ENCODE peak calls at places on chromosome 12, in six cellular contexts. One of them, this sample, is unnamed.

GRCh38 chr12:119020377-119021360 is 39.3 kb downstream of the SRRM4 start:
- DNase-seq in stimulated activated effector memory CD8-positive, alpha-beta T cell treated with anti-CD3 and anti-CD28 coated beads, Interleukin-12 subunit alpha, Interleukin-12 subunit beta, amount 100 ng/mL, for 72 hours: no peak
- DNase-seq in stimulated activated naive CD8-positive, alpha-beta T cell treated with anti-CD3 and anti-CD28 coated beads, Interleukin-15, Interleukin-2, amounts not matched to agents 100 U/mL and 50 U/mL, for 24 hours: peak
- DNase-seq in EL: peak
- DNase-seq in fibroblast of pulmonary artery: no peak
- DNase-seq in HEK293T: peak
- DNase-seq in this sample: no peak

GRCh38 chr12:116427200-116427932 is 131.8 kb upstream of the MAP1LC3B2 start:
- DNase-seq in stimulated activated effector memory CD8-positive, alpha-beta T cell treated with anti-CD3 and anti-CD28 coated beads, Interleukin-12 subunit alpha, Interleukin-12 subunit beta, amount 100 ng/mL, for 72 hours: no peak
- DNase-seq in stimulated activated naive CD8-positive, alpha-beta T cell treated with anti-CD3 and anti-CD28 coated beads, Interleukin-15, Interleukin-2, amounts not matched to agents 100 U/mL and 50 U/mL, for 24 hours: no peak
- DNase-seq in EL: peak
- DNase-seq in fibroblast of pulmonary artery: peak
- DNase-seq in HEK293T: no peak
- DNase-seq in this sample: no peak

GRCh38 chr12:111411187-111411764 is 5.6 kb downstream of the SH2B3 start:
- DNase-seq in stimulated activated effector memory CD8-positive, alpha-beta T cell treated with anti-CD3 and anti-CD28 coated beads, Interleukin-12 subunit alpha, Interleukin-12 subunit beta, amount 100 ng/mL, for 72 hours: no peak
- DNase-seq in stimulated activated naive CD8-positive, alpha-beta T cell treated with anti-CD3 and anti-CD28 coated beads, Interleukin-15, Interleukin-2, amounts not matched to agents 100 U/mL and 50 U/mL, for 24 hours: no peak
- DNase-seq in EL: no peak
- DNase-seq in fibroblast of pulmonary artery: no peak
- DNase-seq in HEK293T: no peak
- DNase-seq in this sample: no peak

GRCh38 chr12:50647479-50647878 is 116.4 kb upstream of the ATF1 start:
- DNase-seq in stimulated activated effector memory CD8-positive, alpha-beta T cell treated with anti-CD3 and anti-CD28 coated beads, Interleukin-12 subunit alpha, Interleukin-12 subunit beta, amount 100 ng/mL, for 72 hours: no peak
- DNase-seq in stimulated activated naive CD8-positive, alpha-beta T cell treated with anti-CD3 and anti-CD28 coated beads, Interleukin-15, Interleukin-2, amounts not matched to agents 100 U/mL and 50 U/mL, for 24 hours: no peak
- DNase-seq in EL: peak
- DNase-seq in fibroblast of pulmonary artery: peak
- DNase-seq in HEK293T: no peak
- DNase-seq in this sample: no peak

GRCh38 chr12:57139796-57140649 is 7.4 kb downstream of the LRP1-AS start:
- DNase-seq in stimulated activated effector memory CD8-positive, alpha-beta T cell treated with anti-CD3 and anti-CD28 coated beads, Interleukin-12 subunit alpha, Interleukin-12 subunit beta, amount 100 ng/mL, for 72 hours: no peak
- DNase-seq in stimulated activated naive CD8-positive, alpha-beta T cell treated with anti-CD3 and anti-CD28 coated beads, Interleukin-15, Interleukin-2, amounts not matched to agents 100 U/mL and 50 U/mL, for 24 hours: no peak
- DNase-seq in EL: peak
- DNase-seq in fibroblast of pulmonary artery: no peak
- DNase-seq in HEK293T: no peak
- DNase-seq in this sample: no peak

GRCh38 chr12:15446798-15447197 is 124.5 kb downstream of the PTPRO start:
- DNase-seq in stimulated activated effector memory CD8-positive, alpha-beta T cell treated with anti-CD3 and anti-CD28 coated beads, Interleukin-12 subunit alpha, Interleukin-12 subunit beta, amount 100 ng/mL, for 72 hours: no peak
- DNase-seq in stimulated activated naive CD8-positive, alpha-beta T cell treated with anti-CD3 and anti-CD28 coated beads, Interleukin-15, Interleukin-2, amounts not matched to agents 100 U/mL and 50 U/mL, for 24 hours: no peak
- DNase-seq in EL: no peak
- DNase-seq in fibroblast of pulmonary artery: no peak
- DNase-seq in HEK293T: no peak
- DNase-seq in this sample: no peak

GRCh38 chr12:132603240-132604107 is 6.9 kb downstream of the LRCOL1 start:
- DNase-seq in stimulated activated effector memory CD8-positive, alpha-beta T cell treated with anti-CD3 and anti-CD28 coated beads, Interleukin-12 subunit alpha, Interleukin-12 subunit beta, amount 100 ng/mL, for 72 hours: no peak
- DNase-seq in stimulated activated naive CD8-positive, alpha-beta T cell treated with anti-CD3 and anti-CD28 coated beads, Interleukin-15, Interleukin-2, amounts not matched to agents 100 U/mL and 50 U/mL, for 24 hours: no peak
- DNase-seq in EL: no peak
- DNase-seq in fibroblast of pulmonary artery: no peak
- DNase-seq in HEK293T: no peak
- DNase-seq in this sample: no peak

GRCh38 chr12:101703487-101703886 is 6.0 kb downstream of the CHPT1 start:
- DNase-seq in stimulated activated effector memory CD8-positive, alpha-beta T cell treated with anti-CD3 and anti-CD28 coated beads, Interleukin-12 subunit alpha, Interleukin-12 subunit beta, amount 100 ng/mL, for 72 hours: no peak
- DNase-seq in stimulated activated naive CD8-positive, alpha-beta T cell treated with anti-CD3 and anti-CD28 coated beads, Interleukin-15, Interleukin-2, amounts not matched to agents 100 U/mL and 50 U/mL, for 24 hours: no peak
- DNase-seq in EL: no peak
- DNase-seq in fibroblast of pulmonary artery: no peak
- DNase-seq in HEK293T: no peak
- DNase-seq in this sample: no peak

GRCh38 chr12:3378655-3379054 is 112.3 kb upstream of the PRMT8 start:
- DNase-seq in stimulated activated effector memory CD8-positive, alpha-beta T cell treated with anti-CD3 and anti-CD28 coated beads, Interleukin-12 subunit alpha, Interleukin-12 subunit beta, amount 100 ng/mL, for 72 hours: no peak
- DNase-seq in stimulated activated naive CD8-positive, alpha-beta T cell treated with anti-CD3 and anti-CD28 coated beads, Interleukin-15, Interleukin-2, amounts not matched to agents 100 U/mL and 50 U/mL, for 24 hours: no peak
- DNase-seq in EL: no peak
- DNase-seq in fibroblast of pulmonary artery: no peak
- DNase-seq in HEK293T: no peak
- DNase-seq in this sample: no peak

GRCh38 chr12:6550294-6551062 is 5.4 kb downstream of the IFFO1 start:
- DNase-seq in stimulated activated effector memory CD8-positive, alpha-beta T cell treated with anti-CD3 and anti-CD28 coated beads, Interleukin-12 subunit alpha, Interleukin-12 subunit beta, amount 100 ng/mL, for 72 hours: no peak
- DNase-seq in stimulated activated naive CD8-positive, alpha-beta T cell treated with anti-CD3 and anti-CD28 coated beads, Interleukin-15, Interleukin-2, amounts not matched to agents 100 U/mL and 50 U/mL, for 24 hours: no peak
- DNase-seq in EL: no peak
- DNase-seq in fibroblast of pulmonary artery: no peak
- DNase-seq in HEK293T: no peak
- DNase-seq in this sample: no peak

GRCh38 chr12:47302111-47302597 is 222.4 kb upstream of the AMIGO2 start:
- DNase-seq in stimulated activated effector memory CD8-positive, alpha-beta T cell treated with anti-CD3 and anti-CD28 coated beads, Interleukin-12 subunit alpha, Interleukin-12 subunit beta, amount 100 ng/mL, for 72 hours: no peak
- DNase-seq in stimulated activated naive CD8-positive, alpha-beta T cell treated with anti-CD3 and anti-CD28 coated beads, Interleukin-15, Interleukin-2, amounts not matched to agents 100 U/mL and 50 U/mL, for 24 hours: peak
- DNase-seq in EL: no peak
- DNase-seq in fibroblast of pulmonary artery: no peak
- DNase-seq in HEK293T: no peak
- DNase-seq in this sample: no peak

GRCh38 chr12:124677552-124678356 is 110.3 kb upstream of the NCOR2 start:
- DNase-seq in stimulated activated effector memory CD8-positive, alpha-beta T cell treated with anti-CD3 and anti-CD28 coated beads, Interleukin-12 subunit alpha, Interleukin-12 subunit beta, amount 100 ng/mL, for 72 hours: no peak
- DNase-seq in stimulated activated naive CD8-positive, alpha-beta T cell treated with anti-CD3 and anti-CD28 coated beads, Interleukin-15, Interleukin-2, amounts not matched to agents 100 U/mL and 50 U/mL, for 24 hours: no peak
- DNase-seq in EL: no peak
- DNase-seq in fibroblast of pulmonary artery: no peak
- DNase-seq in HEK293T: no peak
- DNase-seq in this sample: no peak

GRCh38 chr12:3751151-3752095 is 1.5 kb downstream of the CRACR2A start:
- DNase-seq in stimulated activated effector memory CD8-positive, alpha-beta T cell treated with anti-CD3 and anti-CD28 coated beads, Interleukin-12 subunit alpha, Interleukin-12 subunit beta, amount 100 ng/mL, for 72 hours: no peak
- DNase-seq in stimulated activated naive CD8-positive, alpha-beta T cell treated with anti-CD3 and anti-CD28 coated beads, Interleukin-15, Interleukin-2, amounts not matched to agents 100 U/mL and 50 U/mL, for 24 hours: peak
- DNase-seq in EL: no peak
- DNase-seq in fibroblast of pulmonary artery: no peak
- DNase-seq in HEK293T: no peak
- DNase-seq in this sample: no peak

GRCh38 chr12:107458163-107458562 is 227.4 kb upstream of the PWP1 start:
- DNase-seq in stimulated activated effector memory CD8-positive, alpha-beta T cell treated with anti-CD3 and anti-CD28 coated beads, Interleukin-12 subunit alpha, Interleukin-12 subunit beta, amount 100 ng/mL, for 72 hours: no peak
- DNase-seq in stimulated activated naive CD8-positive, alpha-beta T cell treated with anti-CD3 and anti-CD28 coated beads, Interleukin-15, Interleukin-2, amounts not matched to agents 100 U/mL and 50 U/mL, for 24 hours: no peak
- DNase-seq in EL: no peak
- DNase-seq in fibroblast of pulmonary artery: no peak
- DNase-seq in HEK293T: no peak
- DNase-seq in this sample: no peak

GRCh38 chr12:104306943-104307654 is 3.6 kb downstream of the EID3 start:
- DNase-seq in stimulated activated effector memory CD8-positive, alpha-beta T cell treated with anti-CD3 and anti-CD28 coated beads, Interleukin-12 subunit alpha, Interleukin-12 subunit beta, amount 100 ng/mL, for 72 hours: no peak
- DNase-seq in stimulated activated naive CD8-positive, alpha-beta T cell treated with anti-CD3 and anti-CD28 coated beads, Interleukin-15, Interleukin-2, amounts not matched to agents 100 U/mL and 50 U/mL, for 24 hours: no peak
- DNase-seq in EL: no peak
- DNase-seq in fibroblast of pulmonary artery: no peak
- DNase-seq in HEK293T: no peak
- DNase-seq in this sample: no peak

GRCh38 chr12:4908694-4909396 is 860 bp upstream of the KCNA1 start:
- DNase-seq in stimulated activated effector memory CD8-positive, alpha-beta T cell treated with anti-CD3 and anti-CD28 coated beads, Interleukin-12 subunit alpha, Interleukin-12 subunit beta, amount 100 ng/mL, for 72 hours: no peak
- DNase-seq in stimulated activated naive CD8-positive, alpha-beta T cell treated with anti-CD3 and anti-CD28 coated beads, Interleukin-15, Interleukin-2, amounts not matched to agents 100 U/mL and 50 U/mL, for 24 hours: peak
- DNase-seq in EL: peak
- DNase-seq in fibroblast of pulmonary artery: no peak
- DNase-seq in HEK293T: peak
- DNase-seq in this sample: peak

GRCh38 chr12:113057565-113058485 is 1.3 kb downstream of the DTX1 start:
- DNase-seq in stimulated activated effector memory CD8-positive, alpha-beta T cell treated with anti-CD3 and anti-CD28 coated beads, Interleukin-12 subunit alpha, Interleukin-12 subunit beta, amount 100 ng/mL, for 72 hours: no peak
- DNase-seq in stimulated activated naive CD8-positive, alpha-beta T cell treated with anti-CD3 and anti-CD28 coated beads, Interleukin-15, Interleukin-2, amounts not matched to agents 100 U/mL and 50 U/mL, for 24 hours: no peak
- DNase-seq in EL: no peak
- DNase-seq in fibroblast of pulmonary artery: no peak
- DNase-seq in HEK293T: no peak
- DNase-seq in this sample: no peak

GRCh38 chr12:117013726-117014125 is 85.5 kb downstream of the TESC start:
- DNase-seq in stimulated activated effector memory CD8-positive, alpha-beta T cell treated with anti-CD3 and anti-CD28 coated beads, Interleukin-12 subunit alpha, Interleukin-12 subunit beta, amount 100 ng/mL, for 72 hours: no peak
- DNase-seq in stimulated activated naive CD8-positive, alpha-beta T cell treated with anti-CD3 and anti-CD28 coated beads, Interleukin-15, Interleukin-2, amounts not matched to agents 100 U/mL and 50 U/mL, for 24 hours: no peak
- DNase-seq in EL: peak
- DNase-seq in fibroblast of pulmonary artery: no peak
- DNase-seq in HEK293T: no peak
- DNase-seq in this sample: no peak

GRCh38 chr12:126033746-126034145 is 968.5 kb downstream of the AACS start:
- DNase-seq in stimulated activated effector memory CD8-positive, alpha-beta T cell treated with anti-CD3 and anti-CD28 coated beads, Interleukin-12 subunit alpha, Interleukin-12 subunit beta, amount 100 ng/mL, for 72 hours: no peak
- DNase-seq in stimulated activated naive CD8-positive, alpha-beta T cell treated with anti-CD3 and anti-CD28 coated beads, Interleukin-15, Interleukin-2, amounts not matched to agents 100 U/mL and 50 U/mL, for 24 hours: no peak
- DNase-seq in EL: no peak
- DNase-seq in fibroblast of pulmonary artery: no peak
- DNase-seq in HEK293T: no peak
- DNase-seq in this sample: no peak

GRCh38 chr12:13627536-13627935 is 353.9 kb downstream of the GRIN2B start:
- DNase-seq in stimulated activated effector memory CD8-positive, alpha-beta T cell treated with anti-CD3 and anti-CD28 coated beads, Interleukin-12 subunit alpha, Interleukin-12 subunit beta, amount 100 ng/mL, for 72 hours: no peak
- DNase-seq in stimulated activated naive CD8-positive, alpha-beta T cell treated with anti-CD3 and anti-CD28 coated beads, Interleukin-15, Interleukin-2, amounts not matched to agents 100 U/mL and 50 U/mL, for 24 hours: no peak
- DNase-seq in EL: no peak
- DNase-seq in fibroblast of pulmonary artery: no peak
- DNase-seq in HEK293T: no peak
- DNase-seq in this sample: no peak

GRCh38 chr12:124404162-124404561 is 109.3 kb downstream of the RFLNA start:
- DNase-seq in stimulated activated effector memory CD8-positive, alpha-beta T cell treated with anti-CD3 and anti-CD28 coated beads, Interleukin-12 subunit alpha, Interleukin-12 subunit beta, amount 100 ng/mL, for 72 hours: no peak
- DNase-seq in stimulated activated naive CD8-positive, alpha-beta T cell treated with anti-CD3 and anti-CD28 coated beads, Interleukin-15, Interleukin-2, amounts not matched to agents 100 U/mL and 50 U/mL, for 24 hours: no peak
- DNase-seq in EL: no peak
- DNase-seq in fibroblast of pulmonary artery: no peak
- DNase-seq in HEK293T: no peak
- DNase-seq in this sample: no peak

GRCh38 chr12:24201258-24201970 is 251.9 kb upstream of the SOX5 start:
- DNase-seq in stimulated activated effector memory CD8-positive, alpha-beta T cell treated with anti-CD3 and anti-CD28 coated beads, Interleukin-12 subunit alpha, Interleukin-12 subunit beta, amount 100 ng/mL, for 72 hours: no peak
- DNase-seq in stimulated activated naive CD8-positive, alpha-beta T cell treated with anti-CD3 and anti-CD28 coated beads, Interleukin-15, Interleukin-2, amounts not matched to agents 100 U/mL and 50 U/mL, for 24 hours: no peak
- DNase-seq in EL: no peak
- DNase-seq in fibroblast of pulmonary artery: no peak
- DNase-seq in HEK293T: no peak
- DNase-seq in this sample: no peak

GRCh38 chr12:103801709-103802585 is 39.1 kb downstream of the NT5DC3 start:
- DNase-seq in stimulated activated effector memory CD8-positive, alpha-beta T cell treated with anti-CD3 and anti-CD28 coated beads, Interleukin-12 subunit alpha, Interleukin-12 subunit beta, amount 100 ng/mL, for 72 hours: no peak
- DNase-seq in stimulated activated naive CD8-positive, alpha-beta T cell treated with anti-CD3 and anti-CD28 coated beads, Interleukin-15, Interleukin-2, amounts not matched to agents 100 U/mL and 50 U/mL, for 24 hours: no peak
- DNase-seq in EL: peak
- DNase-seq in fibroblast of pulmonary artery: peak
- DNase-seq in HEK293T: no peak
- DNase-seq in this sample: no peak

GRCh38 chr12:99278899-99279298 is 368.7 kb upstream of the GARIN6 start:
- DNase-seq in stimulated activated effector memory CD8-positive, alpha-beta T cell treated with anti-CD3 and anti-CD28 coated beads, Interleukin-12 subunit alpha, Interleukin-12 subunit beta, amount 100 ng/mL, for 72 hours: no peak
- DNase-seq in stimulated activated naive CD8-positive, alpha-beta T cell treated with anti-CD3 and anti-CD28 coated beads, Interleukin-15, Interleukin-2, amounts not matched to agents 100 U/mL and 50 U/mL, for 24 hours: no peak
- DNase-seq in EL: no peak
- DNase-seq in fibroblast of pulmonary artery: no peak
- DNase-seq in HEK293T: no peak
- DNase-seq in this sample: no peak

GRCh38 chr12:115519359-115519758 is 758.1 kb downstream of the MED13L start:
- DNase-seq in stimulated activated effector memory CD8-positive, alpha-beta T cell treated with anti-CD3 and anti-CD28 coated beads, Interleukin-12 subunit alpha, Interleukin-12 subunit beta, amount 100 ng/mL, for 72 hours: no peak
- DNase-seq in stimulated activated naive CD8-positive, alpha-beta T cell treated with anti-CD3 and anti-CD28 coated beads, Interleukin-15, Interleukin-2, amounts not matched to agents 100 U/mL and 50 U/mL, for 24 hours: no peak
- DNase-seq in EL: no peak
- DNase-seq in fibroblast of pulmonary artery: no peak
- DNase-seq in HEK293T: no peak
- DNase-seq in this sample: no peak

GRCh38 chr12:53241623-53242412 is 9.8 kb upstream of the RARG start:
- DNase-seq in stimulated activated effector memory CD8-positive, alpha-beta T cell treated with anti-CD3 and anti-CD28 coated beads, Interleukin-12 subunit alpha, Interleukin-12 subunit beta, amount 100 ng/mL, for 72 hours: no peak
- DNase-seq in stimulated activated naive CD8-positive, alpha-beta T cell treated with anti-CD3 and anti-CD28 coated beads, Interleukin-15, Interleukin-2, amounts not matched to agents 100 U/mL and 50 U/mL, for 24 hours: no peak
- DNase-seq in EL: no peak
- DNase-seq in fibroblast of pulmonary artery: no peak
- DNase-seq in HEK293T: no peak
- DNase-seq in this sample: no peak

GRCh38 chr12:95721320-95721719 is 69.2 kb downstream of the NTN4 start:
- DNase-seq in stimulated activated effector memory CD8-positive, alpha-beta T cell treated with anti-CD3 and anti-CD28 coated beads, Interleukin-12 subunit alpha, Interleukin-12 subunit beta, amount 100 ng/mL, for 72 hours: no peak
- DNase-seq in stimulated activated naive CD8-positive, alpha-beta T cell treated with anti-CD3 and anti-CD28 coated beads, Interleukin-15, Interleukin-2, amounts not matched to agents 100 U/mL and 50 U/mL, for 24 hours: no peak
- DNase-seq in EL: no peak
- DNase-seq in fibroblast of pulmonary artery: no peak
- DNase-seq in HEK293T: no peak
- DNase-seq in this sample: no peak